ENCODE peak calls at places on chromosomes 3 and 15, in eight cellular contexts. A is AG09309; F is A673; Q is neural progenitor cell; D is GM13976; B is activated CD8-positive, alpha-beta T cell treated with anti-CD3 and anti-CD28 coated beads for 36 hours; M is cardiac fibroblast; R is OCI-LY7. K is an unnamed sample.

GRCh38 chr3:17431004-17431403 is 311.4 kb downstream of the TBC1D5 start:
- DNase-seq in A (no peak), F (peak), Q (no peak), D (peak), B (no peak), M (peak), R (peak), K (no peak)

GRCh38 chr3:156547637-156548036 is 7.3 kb downstream of the SSR3 start:
- DNase-seq in A (no peak), F (no peak), Q (no peak), D (no peak), B (no peak), M (peak), R (no peak), K (no peak)

GRCh38 chr3:156626104-156626503 is 48.3 kb upstream of the TIPARP start:
- DNase-seq in A (no peak), F (no peak), Q (no peak), D (no peak), B (peak), M (no peak), R (peak), K (no peak)

GRCh38 chr3:161854232-161854771 is 357.7 kb downstream of the OTOL1 start:
- DNase-seq in A (peak), F (peak), Q (peak), D (peak), B (peak), M (peak), R (peak), K (no peak)

GRCh38 chr15:57718309-57718708 is 11.8 kb downstream of the POLR2M start:
- DNase-seq in A (no peak), F (no peak), Q (no peak), D (no peak), B (no peak), M (no peak), R (no peak), K (no peak)

GRCh38 chr3:27712136-27713065 is 9.7 kb downstream of the EOMES start:
- DNase-seq in A (peak), F (peak), Q (peak), D (peak), B (peak), M (peak), R (peak), K (no peak)

GRCh38 chr3:186888569-186888968 is 41.8 kb upstream of the ST6GAL1 start:
- DNase-seq in A (no peak), F (no peak), Q (peak), D (no peak), B (no peak), M (no peak), R (no peak), K (no peak)

GRCh38 chr3:156143136-156143535 is 22.8 kb downstream of the KCNAB1 start:
- DNase-seq in A (no peak), F (no peak), Q (no peak), D (no peak), B (no peak), M (no peak), R (no peak), K (no peak)

GRCh38 chr3:122576174-122576940 is 1.1 kb upstream of the PARP15 start:
- DNase-seq in A (no peak), F (no peak), Q (no peak), D (peak), B (peak), M (peak), R (peak), K (no peak)

GRCh38 chr3:130759692-130760338 is 13.2 kb upstream of the PIK3R4 start:
- DNase-seq in A (peak), F (peak), Q (peak), D (peak), B (peak), M (peak), R (peak), K (no peak)

GRCh38 chr3:197224034-197224444 is 74.4 kb downstream of the DLG1 start:
- DNase-seq in A (peak), F (peak), Q (peak), D (peak), B (no peak), M (peak), R (peak), K (no peak)

GRCh38 chr15:57340673-57341259 is 35.5 kb upstream of the CGNL1 start:
- DNase-seq in A (no peak), F (peak), Q (peak), D (peak), B (peak), M (peak), R (peak), K (no peak)

GRCh38 chr15:92069308-92070244 is 216.1 kb downstream of the SLCO3A1 start:
- DNase-seq in A (peak), F (peak), Q (no peak), D (no peak), B (peak), M (peak), R (no peak), K (no peak)

GRCh38 chr15:48823237-48823636 is 12.4 kb upstream of the CEP152 start:
- DNase-seq in A (no peak), F (peak), Q (peak), D (no peak), B (no peak), M (no peak), R (no peak), K (no peak)

GRCh38 chr3:45507820-45508317 is 86.7 kb upstream of the LIMD1 start:
- DNase-seq in A (no peak), F (peak), Q (peak), D (no peak), B (peak), M (peak), R (no peak), K (no peak)

GRCh38 chr15:56411122-56411749 is 46.0 kb downstream of the TEX9 start:
- DNase-seq in A (no peak), F (peak), Q (no peak), D (no peak), B (no peak), M (peak), R (no peak), K (no peak)

GRCh38 chr3:31157893-31158620 is 263.6 kb upstream of the GADL1 start:
- DNase-seq in A (no peak), F (peak), Q (no peak), D (no peak), B (no peak), M (no peak), R (no peak), K (no peak)

GRCh38 chr3:64422192-64422591 is 196.9 kb upstream of the PRICKLE2 start:
- DNase-seq in A (no peak), F (no peak), Q (no peak), D (no peak), B (no peak), M (no peak), R (no peak), K (no peak)

GRCh38 chr3:133977568-133977967 is 52.2 kb downstream of the SLCO2A1 start:
- DNase-seq in A (no peak), F (no peak), Q (no peak), D (no peak), B (no peak), M (no peak), R (no peak), K (no peak)
- TF ChIP-seq CTCF in A (no peak), F (no peak), Q (no peak), D (no peak), B (no peak), M (no peak), R (no peak), K (no peak)

GRCh38 chr3:170111147-170111771 is 70.3 kb downstream of the PHC3 start:
- DNase-seq in A (no peak), F (peak), Q (no peak), D (no peak), B (no peak), M (no peak), R (no peak), K (no peak)

DNA sequence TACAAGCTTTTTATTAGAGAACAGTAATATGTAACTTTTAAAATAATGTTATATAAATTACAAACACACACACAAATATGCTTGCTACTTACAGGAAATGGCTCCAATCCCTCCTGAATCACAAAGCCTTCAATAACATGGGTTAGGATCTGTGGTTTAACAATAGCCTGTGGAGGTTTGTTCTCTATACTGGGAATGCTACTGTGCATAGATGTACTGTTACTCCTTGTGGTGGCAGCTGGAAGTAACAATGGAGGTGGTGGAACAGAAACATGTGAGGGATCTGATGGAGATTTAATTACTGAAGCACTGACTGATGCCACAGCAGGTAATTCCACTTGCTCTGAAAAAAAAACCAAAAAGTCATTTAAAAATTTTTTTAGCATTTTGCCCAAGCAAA is 64.4 kb downstream of the PHC3 start:
- DNase-seq in A (no peak), F (peak), Q (peak), D (no peak), B (no peak), M (peak), R (peak), K (no peak)
- TF ChIP-seq CTCF in A (peak), F (peak), Q (peak), D (no peak), B (no peak), M (peak), R (peak), K (no peak)

GRCh38 chr3:103968131-103968530 is 1398.6 kb upstream of the ALCAM start:
- DNase-seq in A (no peak), F (no peak), Q (no peak), D (no peak), B (no peak), M (no peak), R (no peak), K (no peak)
- TF ChIP-seq CTCF in A (no peak), F (no peak), Q (no peak), D (no peak), B (no peak), M (no peak), R (no peak), K (no peak)

DNA sequence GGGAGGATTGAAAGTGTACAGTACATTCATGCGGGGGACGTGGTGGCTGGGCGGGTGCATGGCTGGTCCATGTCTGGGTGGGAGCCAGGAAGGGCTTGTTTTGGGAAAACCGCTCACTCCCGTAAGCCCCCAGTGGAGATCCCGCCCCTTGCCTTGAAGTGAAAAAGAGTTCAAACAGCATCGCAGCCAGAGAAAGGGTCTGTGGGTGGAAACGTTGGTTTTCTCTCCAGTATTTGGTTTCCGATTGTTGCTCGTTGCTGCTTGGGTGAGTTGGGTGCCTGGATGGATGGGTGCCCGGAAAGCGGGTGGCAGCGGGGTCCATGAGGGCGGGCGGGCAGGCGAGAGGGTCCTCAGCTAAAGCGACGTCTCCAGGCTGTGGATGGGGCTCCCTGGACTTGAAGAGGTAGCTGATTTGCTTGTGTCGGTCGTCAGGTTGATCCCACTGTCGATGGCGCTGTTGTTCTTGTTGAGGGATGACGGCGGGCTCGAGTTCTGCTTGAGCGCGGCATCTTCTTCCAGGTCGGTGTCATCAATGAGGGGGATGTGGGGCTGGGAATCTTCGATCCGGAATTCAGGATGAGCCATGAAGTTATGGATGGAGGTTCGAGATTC is 7.7 kb upstream of the SEC13 start:
- DNase-seq in A (no peak), F (no peak), Q (no peak), D (no peak), B (no peak), M (no peak), R (no peak), K (no peak)
- TF ChIP-seq CTCF in A (no peak), F (no peak), Q (no peak), D (no peak), B (no peak), M (no peak), R (no peak), K (no peak)

GRCh38 chr3:23888617-23889228 is 28.1 kb downstream of the NKIRAS1 start:
- DNase-seq in A (no peak), F (peak), Q (no peak), D (no peak), B (no peak), M (peak), R (peak), K (no peak)
- TF ChIP-seq CTCF in A (peak), F (peak), Q (peak), D (peak), B (peak), M (peak), R (peak), K (no peak)

K was measured in omental fat pad.